ENCODE peak calls at places on chromosomes 4 and X, in nine cellular contexts. One of them, this sample, is unnamed.

GRCh38 chrX:150032742-150033141 is 94.5 kb upstream of the EOLA2 start:
- DNase-seq in GM12865: no peak
- DNase-seq in GM23248: peak; percentile 87
- DNase-seq in anterior cingulate cortex: no peak
- DNase-seq in NCI-H2029 treated with DMSO at 0.1 percent for 48 hours: no peak
- DNase-seq in activated naive CD8-positive, alpha-beta T cell treated with anti-CD3 and anti-CD28 coated beads for 36 hours: no peak
- DNase-seq in Ammon's horn: no peak
- DNase-seq in fibroblast of gingiva: peak; percentile 69
- DNase-seq in nephron progenitor cell: no peak
- DNase-seq in this sample: peak; percentile 61

GRCh38 chrX:154458954-154459829 is 1.1 kb downstream of the PLXNA3 start:
- DNase-seq in GM12865: no peak
- DNase-seq in GM23248: peak; percentile 66
- DNase-seq in anterior cingulate cortex: no peak
- DNase-seq in NCI-H2029 treated with DMSO at 0.1 percent for 48 hours: no peak
- DNase-seq in activated naive CD8-positive, alpha-beta T cell treated with anti-CD3 and anti-CD28 coated beads for 36 hours: no peak
- DNase-seq in Ammon's horn: peak; percentile 32
- DNase-seq in fibroblast of gingiva: peak; percentile 47
- DNase-seq in nephron progenitor cell: no peak
- DNase-seq in this sample: no peak

GRCh38 chr4:2364654-2365053 is 53.8 kb downstream of the ZFYVE28 start:
- DNase-seq in GM12865: no peak
- DNase-seq in GM23248: peak; percentile 92
- DNase-seq in anterior cingulate cortex: no peak
- DNase-seq in NCI-H2029 treated with DMSO at 0.1 percent for 48 hours: no peak
- DNase-seq in activated naive CD8-positive, alpha-beta T cell treated with anti-CD3 and anti-CD28 coated beads for 36 hours: peak; percentile 78
- DNase-seq in Ammon's horn: no peak
- DNase-seq in fibroblast of gingiva: peak; percentile 62
- DNase-seq in nephron progenitor cell: no peak
- DNase-seq in this sample: no peak

GRCh38 chr4:98289375-98289774 is 28.2 kb downstream of the RAP1GDS1 start:
- DNase-seq in GM12865: peak; percentile 50
- DNase-seq in GM23248: no peak
- DNase-seq in anterior cingulate cortex: no peak
- DNase-seq in NCI-H2029 treated with DMSO at 0.1 percent for 48 hours: no peak
- DNase-seq in activated naive CD8-positive, alpha-beta T cell treated with anti-CD3 and anti-CD28 coated beads for 36 hours: no peak
- DNase-seq in Ammon's horn: no peak
- DNase-seq in fibroblast of gingiva: no peak
- DNase-seq in nephron progenitor cell: no peak
- DNase-seq in this sample: no peak

GRCh38 chr4:109207060-109207459 is 95.4 kb downstream of the COL25A1 start:
- DNase-seq in GM12865: no peak
- DNase-seq in GM23248: peak; percentile 72
- DNase-seq in anterior cingulate cortex: no peak
- DNase-seq in NCI-H2029 treated with DMSO at 0.1 percent for 48 hours: no peak
- DNase-seq in activated naive CD8-positive, alpha-beta T cell treated with anti-CD3 and anti-CD28 coated beads for 36 hours: no peak
- DNase-seq in Ammon's horn: peak; percentile 22
- DNase-seq in fibroblast of gingiva: peak; percentile 15
- DNase-seq in nephron progenitor cell: no peak
- DNase-seq in this sample: no peak

GRCh38 chr4:152430507-152430906 is 105.4 kb downstream of the FBXW7 start:
- DNase-seq in GM12865: no peak
- DNase-seq in GM23248: no peak
- DNase-seq in anterior cingulate cortex: no peak
- DNase-seq in NCI-H2029 treated with DMSO at 0.1 percent for 48 hours: no peak
- DNase-seq in activated naive CD8-positive, alpha-beta T cell treated with anti-CD3 and anti-CD28 coated beads for 36 hours: no peak
- DNase-seq in Ammon's horn: no peak
- DNase-seq in fibroblast of gingiva: no peak
- DNase-seq in nephron progenitor cell: no peak
- DNase-seq in this sample: no peak

GRCh38 chrX:10722804-10723364 is 102.5 kb upstream of the MID1 start:
- DNase-seq in GM12865: peak; percentile 41
- DNase-seq in GM23248: peak; percentile 55
- DNase-seq in anterior cingulate cortex: peak; percentile 1
- DNase-seq in NCI-H2029 treated with DMSO at 0.1 percent for 48 hours: peak; percentile 1
- DNase-seq in activated naive CD8-positive, alpha-beta T cell treated with anti-CD3 and anti-CD28 coated beads for 36 hours: peak; percentile 1
- DNase-seq in Ammon's horn: peak; percentile 56
- DNase-seq in fibroblast of gingiva: peak; percentile 81
- DNase-seq in nephron progenitor cell: peak; percentile 65
- DNase-seq in this sample: peak; percentile 35

GRCh38 chr4:152485726-152486276 is 50.1 kb downstream of the FBXW7 start:
- DNase-seq in GM12865: peak; percentile 80
- DNase-seq in GM23248: peak; percentile 71
- DNase-seq in anterior cingulate cortex: no peak
- DNase-seq in NCI-H2029 treated with DMSO at 0.1 percent for 48 hours: no peak
- DNase-seq in activated naive CD8-positive, alpha-beta T cell treated with anti-CD3 and anti-CD28 coated beads for 36 hours: peak; percentile 20
- DNase-seq in Ammon's horn: no peak
- DNase-seq in fibroblast of gingiva: peak; percentile 59
- DNase-seq in nephron progenitor cell: no peak
- DNase-seq in this sample: no peak

GRCh38 chrX:45803383-45803921 is 602.8 kb upstream of the DIPK2B start:
- DNase-seq in GM12865: peak; percentile 12
- DNase-seq in GM23248: peak; percentile 90
- DNase-seq in anterior cingulate cortex: no peak
- DNase-seq in NCI-H2029 treated with DMSO at 0.1 percent for 48 hours: no peak
- DNase-seq in activated naive CD8-positive, alpha-beta T cell treated with anti-CD3 and anti-CD28 coated beads for 36 hours: peak; percentile 43
- DNase-seq in Ammon's horn: no peak
- DNase-seq in fibroblast of gingiva: peak; percentile 83
- DNase-seq in nephron progenitor cell: no peak
- DNase-seq in this sample: peak; percentile 72

GRCh38 chr4:3613980-3614730 is 81.9 kb upstream of the LRPAP1 start:
- DNase-seq in GM12865: no peak
- DNase-seq in GM23248: peak; percentile 29
- DNase-seq in anterior cingulate cortex: no peak
- DNase-seq in NCI-H2029 treated with DMSO at 0.1 percent for 48 hours: peak; percentile 17
- DNase-seq in activated naive CD8-positive, alpha-beta T cell treated with anti-CD3 and anti-CD28 coated beads for 36 hours: no peak
- DNase-seq in Ammon's horn: no peak
- DNase-seq in fibroblast of gingiva: no peak
- DNase-seq in nephron progenitor cell: no peak
- DNase-seq in this sample: no peak

GRCh38 chrX:47571215-47571614 is 10.2 kb downstream of the ARAF start:
- DNase-seq in GM12865: no peak
- DNase-seq in GM23248: no peak
- DNase-seq in anterior cingulate cortex: no peak
- DNase-seq in NCI-H2029 treated with DMSO at 0.1 percent for 48 hours: no peak
- DNase-seq in activated naive CD8-positive, alpha-beta T cell treated with anti-CD3 and anti-CD28 coated beads for 36 hours: no peak
- DNase-seq in Ammon's horn: peak; percentile 40
- DNase-seq in fibroblast of gingiva: no peak
- DNase-seq in nephron progenitor cell: no peak
- DNase-seq in this sample: no peak

GRCh38 chrX:70089575-70090297 is 27.5 kb downstream of the OTUD6A start:
- DNase-seq in GM12865: no peak
- DNase-seq in GM23248: peak; percentile 69
- DNase-seq in anterior cingulate cortex: no peak
- DNase-seq in NCI-H2029 treated with DMSO at 0.1 percent for 48 hours: no peak
- DNase-seq in activated naive CD8-positive, alpha-beta T cell treated with anti-CD3 and anti-CD28 coated beads for 36 hours: no peak
- DNase-seq in Ammon's horn: no peak
- DNase-seq in fibroblast of gingiva: no peak
- DNase-seq in nephron progenitor cell: no peak
- DNase-seq in this sample: no peak

GRCh38 chrX:48835524-48836329 is at the start of gene PCSK1N:
- DNase-seq in GM12865: no peak
- DNase-seq in GM23248: no peak
- DNase-seq in anterior cingulate cortex: no peak
- DNase-seq in NCI-H2029 treated with DMSO at 0.1 percent for 48 hours: peak; percentile 6
- DNase-seq in activated naive CD8-positive, alpha-beta T cell treated with anti-CD3 and anti-CD28 coated beads for 36 hours: peak; percentile 21
- DNase-seq in Ammon's horn: peak; percentile 26
- DNase-seq in fibroblast of gingiva: no peak
- DNase-seq in nephron progenitor cell: peak; percentile 36
- DNase-seq in this sample: peak; percentile 6

GRCh38 chrX:758917-759316 is 128.3 kb downstream of the SHOX start:
- DNase-seq in GM12865: no peak
- DNase-seq in GM23248: no peak
- DNase-seq in anterior cingulate cortex: no peak
- DNase-seq in NCI-H2029 treated with DMSO at 0.1 percent for 48 hours: no peak
- DNase-seq in activated naive CD8-positive, alpha-beta T cell treated with anti-CD3 and anti-CD28 coated beads for 36 hours: no peak
- DNase-seq in Ammon's horn: no peak
- DNase-seq in fibroblast of gingiva: no peak
- DNase-seq in nephron progenitor cell: no peak
- DNase-seq in this sample: no peak

GRCh38 chr4:7024336-7024890 is 18.8 kb upstream of the TADA2B start:
- DNase-seq in GM12865: no peak
- DNase-seq in GM23248: no peak
- DNase-seq in anterior cingulate cortex: no peak
- DNase-seq in NCI-H2029 treated with DMSO at 0.1 percent for 48 hours: no peak
- DNase-seq in activated naive CD8-positive, alpha-beta T cell treated with anti-CD3 and anti-CD28 coated beads for 36 hours: no peak
- DNase-seq in Ammon's horn: no peak
- DNase-seq in fibroblast of gingiva: no peak
- DNase-seq in nephron progenitor cell: no peak
- DNase-seq in this sample: no peak

GRCh38 chrX:40484408-40485091 is 96.2 kb upstream of the ATP6AP2 start:
- DNase-seq in GM12865: no peak
- DNase-seq in GM23248: no peak
- DNase-seq in anterior cingulate cortex: no peak
- DNase-seq in NCI-H2029 treated with DMSO at 0.1 percent for 48 hours: no peak
- DNase-seq in activated naive CD8-positive, alpha-beta T cell treated with anti-CD3 and anti-CD28 coated beads for 36 hours: no peak
- DNase-seq in Ammon's horn: no peak
- DNase-seq in fibroblast of gingiva: no peak
- DNase-seq in nephron progenitor cell: no peak
- DNase-seq in this sample: no peak

GRCh38 chr4:6953751-6954380 is 44.2 kb downstream of the TBC1D14 start:
- DNase-seq in GM12865: no peak
- DNase-seq in GM23248: peak; percentile 97
- DNase-seq in anterior cingulate cortex: no peak
- DNase-seq in NCI-H2029 treated with DMSO at 0.1 percent for 48 hours: no peak
- DNase-seq in activated naive CD8-positive, alpha-beta T cell treated with anti-CD3 and anti-CD28 coated beads for 36 hours: no peak
- DNase-seq in Ammon's horn: no peak
- DNase-seq in fibroblast of gingiva: peak; percentile 66
- DNase-seq in nephron progenitor cell: peak; percentile 74
- DNase-seq in this sample: peak; percentile 93

GRCh38 chr4:150236626-150237025 is 158.4 kb downstream of the DCLK2 start:
- DNase-seq in GM12865: no peak
- DNase-seq in GM23248: peak; percentile 55
- DNase-seq in anterior cingulate cortex: no peak
- DNase-seq in NCI-H2029 treated with DMSO at 0.1 percent for 48 hours: no peak
- DNase-seq in activated naive CD8-positive, alpha-beta T cell treated with anti-CD3 and anti-CD28 coated beads for 36 hours: no peak
- DNase-seq in Ammon's horn: no peak
- DNase-seq in fibroblast of gingiva: peak; percentile 34
- DNase-seq in nephron progenitor cell: no peak
- DNase-seq in this sample: no peak

GRCh38 chrX:109732319-109732779 is 708 bp downstream of the ACSL4 start:
- DNase-seq in GM12865: peak; percentile 33
- DNase-seq in GM23248: peak; percentile 61
- DNase-seq in anterior cingulate cortex: no peak
- DNase-seq in NCI-H2029 treated with DMSO at 0.1 percent for 48 hours: no peak
- DNase-seq in activated naive CD8-positive, alpha-beta T cell treated with anti-CD3 and anti-CD28 coated beads for 36 hours: peak; percentile 15
- DNase-seq in Ammon's horn: peak; percentile 14
- DNase-seq in fibroblast of gingiva: peak; percentile 15
- DNase-seq in nephron progenitor cell: no peak
- DNase-seq in this sample: no peak

GRCh38 chr4:138445098-138445497 is 202.9 kb upstream of the SLC7A11 start:
- DNase-seq in GM12865: no peak
- DNase-seq in GM23248: peak; percentile 66
- DNase-seq in anterior cingulate cortex: no peak
- DNase-seq in NCI-H2029 treated with DMSO at 0.1 percent for 48 hours: no peak
- DNase-seq in activated naive CD8-positive, alpha-beta T cell treated with anti-CD3 and anti-CD28 coated beads for 36 hours: no peak
- DNase-seq in Ammon's horn: no peak
- DNase-seq in fibroblast of gingiva: peak; percentile 75
- DNase-seq in nephron progenitor cell: no peak
- DNase-seq in this sample: no peak

GRCh38 chr4:188437535-188437934 is 298.3 kb downstream of the TRIML1 start:
- DNase-seq in GM12865: no peak
- DNase-seq in GM23248: no peak
- DNase-seq in anterior cingulate cortex: no peak
- DNase-seq in NCI-H2029 treated with DMSO at 0.1 percent for 48 hours: no peak
- DNase-seq in activated naive CD8-positive, alpha-beta T cell treated with anti-CD3 and anti-CD28 coated beads for 36 hours: no peak
- DNase-seq in Ammon's horn: no peak
- DNase-seq in fibroblast of gingiva: no peak
- DNase-seq in nephron progenitor cell: no peak
- DNase-seq in this sample: no peak

GRCh38 chr4:22897520-22898108 is 204.9 kb downstream of the GBA3 start:
- DNase-seq in GM12865: peak; percentile 28
- DNase-seq in GM23248: peak; percentile 29
- DNase-seq in anterior cingulate cortex: no peak
- DNase-seq in NCI-H2029 treated with DMSO at 0.1 percent for 48 hours: no peak
- DNase-seq in activated naive CD8-positive, alpha-beta T cell treated with anti-CD3 and anti-CD28 coated beads for 36 hours: peak; percentile 1
- DNase-seq in Ammon's horn: peak; percentile 64
- DNase-seq in fibroblast of gingiva: peak; percentile 1
- DNase-seq in nephron progenitor cell: peak; percentile 48
- DNase-seq in this sample: no peak

GRCh38 chr4:108772402-108772801 is 9.5 kb upstream of the ETNPPL start:
- DNase-seq in GM12865: no peak
- DNase-seq in GM23248: no peak
- DNase-seq in anterior cingulate cortex: no peak
- DNase-seq in NCI-H2029 treated with DMSO at 0.1 percent for 48 hours: no peak
- DNase-seq in activated naive CD8-positive, alpha-beta T cell treated with anti-CD3 and anti-CD28 coated beads for 36 hours: no peak
- DNase-seq in Ammon's horn: no peak
- DNase-seq in fibroblast of gingiva: no peak
- DNase-seq in nephron progenitor cell: no peak
- DNase-seq in this sample: no peak

GRCh38 chrX:136130931-136131843 is 16.1 kb upstream of the FHL1 start:
- DNase-seq in GM12865: no peak
- DNase-seq in GM23248: peak; percentile 75
- DNase-seq in anterior cingulate cortex: no peak
- DNase-seq in NCI-H2029 treated with DMSO at 0.1 percent for 48 hours: no peak
- DNase-seq in activated naive CD8-positive, alpha-beta T cell treated with anti-CD3 and anti-CD28 coated beads for 36 hours: peak; percentile 9
- DNase-seq in Ammon's horn: no peak
- DNase-seq in fibroblast of gingiva: peak; percentile 63
- DNase-seq in nephron progenitor cell: no peak
- DNase-seq in this sample: peak; percentile 13

GRCh38 chrX:130082244-130083106 is 27.8 kb downstream of the ELF4 start:
- DNase-seq in GM12865: peak; percentile 81
- DNase-seq in GM23248: peak; percentile 60
- DNase-seq in anterior cingulate cortex: no peak
- DNase-seq in NCI-H2029 treated with DMSO at 0.1 percent for 48 hours: no peak
- DNase-seq in activated naive CD8-positive, alpha-beta T cell treated with anti-CD3 and anti-CD28 coated beads for 36 hours: peak; percentile 81
- DNase-seq in Ammon's horn: peak; percentile 18
- DNase-seq in fibroblast of gingiva: no peak
- DNase-seq in nephron progenitor cell: no peak
- DNase-seq in this sample: no peak

GRCh38 chr4:69600013-69600412 is 39.4 kb downstream of the UGT2A2 start:
- DNase-seq in GM12865: no peak
- DNase-seq in GM23248: no peak
- DNase-seq in anterior cingulate cortex: no peak
- DNase-seq in NCI-H2029 treated with DMSO at 0.1 percent for 48 hours: no peak
- DNase-seq in activated naive CD8-positive, alpha-beta T cell treated with anti-CD3 and anti-CD28 coated beads for 36 hours: no peak
- DNase-seq in Ammon's horn: no peak
- DNase-seq in fibroblast of gingiva: no peak
- DNase-seq in nephron progenitor cell: no peak
- DNase-seq in this sample: no peak

GRCh38 chr4:100936676-100937390 is 410.5 kb downstream of the PPP3CA start:
- DNase-seq in GM12865: no peak
- DNase-seq in GM23248: no peak
- DNase-seq in anterior cingulate cortex: no peak
- DNase-seq in NCI-H2029 treated with DMSO at 0.1 percent for 48 hours: no peak
- DNase-seq in activated naive CD8-positive, alpha-beta T cell treated with anti-CD3 and anti-CD28 coated beads for 36 hours: no peak
- DNase-seq in Ammon's horn: no peak
- DNase-seq in fibroblast of gingiva: peak; percentile 44
- DNase-seq in nephron progenitor cell: no peak
- DNase-seq in this sample: no peak

GRCh38 chr4:8779371-8779988 is 92.2 kb downstream of the HMX1 start:
- DNase-seq in GM12865: no peak
- DNase-seq in GM23248: no peak
- DNase-seq in anterior cingulate cortex: no peak
- DNase-seq in NCI-H2029 treated with DMSO at 0.1 percent for 48 hours: no peak
- DNase-seq in activated naive CD8-positive, alpha-beta T cell treated with anti-CD3 and anti-CD28 coated beads for 36 hours: no peak
- DNase-seq in Ammon's horn: no peak
- DNase-seq in fibroblast of gingiva: no peak
- DNase-seq in nephron progenitor cell: peak; percentile 57
- DNase-seq in this sample: no peak

GRCh38 chr4:148214529-148215166 is 227.6 kb downstream of the NR3C2 start:
- DNase-seq in GM12865: no peak
- DNase-seq in GM23248: peak; percentile 36
- DNase-seq in anterior cingulate cortex: no peak
- DNase-seq in NCI-H2029 treated with DMSO at 0.1 percent for 48 hours: no peak
- DNase-seq in activated naive CD8-positive, alpha-beta T cell treated with anti-CD3 and anti-CD28 coated beads for 36 hours: no peak
- DNase-seq in Ammon's horn: peak; percentile 54
- DNase-seq in fibroblast of gingiva: peak; percentile 75
- DNase-seq in nephron progenitor cell: no peak
- DNase-seq in this sample: peak; percentile 64

GRCh38 chrX:12447448-12448154 is 309.3 kb downstream of the FRMPD4 start:
- DNase-seq in GM12865: no peak
- DNase-seq in GM23248: peak; percentile 27
- DNase-seq in anterior cingulate cortex: no peak
- DNase-seq in NCI-H2029 treated with DMSO at 0.1 percent for 48 hours: no peak
- DNase-seq in activated naive CD8-positive, alpha-beta T cell treated with anti-CD3 and anti-CD28 coated beads for 36 hours: no peak
- DNase-seq in Ammon's horn: no peak
- DNase-seq in fibroblast of gingiva: peak; percentile 8
- DNase-seq in nephron progenitor cell: no peak
- DNase-seq in this sample: no peak

GRCh38 chr4:152044341-152044740 is 283.5 kb upstream of the GATB start:
- DNase-seq in GM12865: no peak
- DNase-seq in GM23248: peak; percentile 36
- DNase-seq in anterior cingulate cortex: no peak
- DNase-seq in NCI-H2029 treated with DMSO at 0.1 percent for 48 hours: no peak
- DNase-seq in activated naive CD8-positive, alpha-beta T cell treated with anti-CD3 and anti-CD28 coated beads for 36 hours: no peak
- DNase-seq in Ammon's horn: no peak
- DNase-seq in fibroblast of gingiva: no peak
- DNase-seq in nephron progenitor cell: no peak
- DNase-seq in this sample: no peak

This sample was measured in trophoblast cell.